ENCODE peak calls at places on chromosomes 11 and 22, in nine cellular contexts. S, M, J, B, N, C, F, Y and L are unnamed samples.

GRCh38 chr11:78037056-78037455 is 14.0 kb upstream of the KCTD14 start:
- DNase-seq in S (no peak), M (no peak), J (no peak), B (no peak), N (no peak), C (no peak), F (peak), Y (peak), L (no peak)

GRCh38 chr22:47129902-47130301 is 367.5 kb downstream of the TBC1D22A start:
- DNase-seq in S (no peak), M (peak), J (no peak), B (no peak), N (no peak), C (no peak), F (peak), Y (peak), L (no peak)

GRCh38 chr22:36816635-36817428 is at the start of gene PVALB:
- DNase-seq in S (peak), M (no peak), J (no peak), B (peak), N (no peak), C (peak), F (no peak), Y (no peak), L (no peak)

GRCh38 chr11:61011950-61012830 is 40.7 kb downstream of the CD6 start:
- DNase-seq in S (peak), M (peak), J (no peak), B (no peak), N (no peak), C (no peak), F (no peak), Y (no peak), L (no peak)

GRCh38 chr11:82080160-82080559 is 653.5 kb downstream of the FAM181B start:
- DNase-seq in S (peak), M (no peak), J (no peak), B (no peak), N (no peak), C (no peak), F (no peak), Y (no peak), L (no peak)

GRCh38 chr11:64028398-64029115 is 7.2 kb upstream of the FLRT1 start:
- DNase-seq in S (no peak), M (no peak), J (no peak), B (no peak), N (no peak), C (no peak), F (no peak), Y (no peak), L (no peak)

GRCh38 chr22:47092896-47093311 is 330.5 kb downstream of the TBC1D22A start:
- DNase-seq in S (peak), M (no peak), J (no peak), B (no peak), N (no peak), C (no peak), F (no peak), Y (no peak), L (no peak)

GRCh38 chr22:32539631-32540449 is 65.2 kb downstream of the FBXO7 start:
- DNase-seq in S (no peak), M (no peak), J (no peak), B (no peak), N (no peak), C (no peak), F (peak), Y (no peak), L (peak)

GRCh38 chr11:620201-620600 is 4.5 kb upstream of the IRF7 start:
- DNase-seq in S (no peak), M (peak), J (no peak), B (no peak), N (no peak), C (no peak), F (no peak), Y (no peak), L (no peak)

GRCh38 chr11:20256925-20257324 is 96.7 kb upstream of the DBX1 start:
- DNase-seq in S (no peak), M (no peak), J (no peak), B (no peak), N (no peak), C (no peak), F (no peak), Y (no peak), L (no peak)

GRCh38 chr11:30960387-30960992 is 374.3 kb upstream of the MPPED2 start:
- DNase-seq in S (peak), M (no peak), J (no peak), B (no peak), N (no peak), C (no peak), F (no peak), Y (no peak), L (no peak)

GRCh38 chr11:62566247-62566646 is 7.4 kb downstream of the EEF1G start:
- DNase-seq in S (no peak), M (peak), J (no peak), B (no peak), N (no peak), C (no peak), F (no peak), Y (no peak), L (no peak)

GRCh38 chr11:31060880-31061279 is 308.7 kb downstream of the DCDC1 start:
- DNase-seq in S (peak), M (no peak), J (no peak), B (no peak), N (no peak), C (no peak), F (no peak), Y (no peak), L (no peak)

GRCh38 chr22:27074016-27074415 is 416.6 kb downstream of the MIAT start:
- DNase-seq in S (no peak), M (no peak), J (no peak), B (no peak), N (no peak), C (no peak), F (no peak), Y (no peak), L (no peak)

GRCh38 chr11:65685981-65686380 is 23.3 kb upstream of the RELA start:
- DNase-seq in S (no peak), M (no peak), J (no peak), B (no peak), N (no peak), C (no peak), F (no peak), Y (no peak), L (peak)

GRCh38 chr22:32622004-32622761 is 147.6 kb downstream of the FBXO7 start:
- DNase-seq in S (peak), M (peak), J (peak), B (no peak), N (peak), C (peak), F (peak), Y (no peak), L (peak)

GRCh38 chr11:11349870-11350325 is 3.2 kb downstream of the CSNK2A3 start:
- DNase-seq in S (peak), M (no peak), J (peak), B (peak), N (no peak), C (no peak), F (no peak), Y (no peak), L (no peak)

GRCh38 chr11:61080526-61080925 is 21.8 kb upstream of the CD5 start:
- DNase-seq in S (no peak), M (no peak), J (no peak), B (no peak), N (no peak), C (no peak), F (no peak), Y (no peak), L (no peak)

GRCh38 chr11:38824573-38824972 is 2226.5 kb upstream of the RAG2 start:
- DNase-seq in S (peak), M (no peak), J (no peak), B (no peak), N (no peak), C (no peak), F (no peak), Y (no peak), L (no peak)

GRCh38 chr11:105609341-105609781 is 512 bp upstream of the GRIA4 start:
- DNase-seq in S (peak), M (peak), J (no peak), B (no peak), N (no peak), C (no peak), F (no peak), Y (no peak), L (no peak)

GRCh38 chr11:33737362-33737821 is 1.2 kb upstream of the CD59 start:
- DNase-seq in S (no peak), M (no peak), J (no peak), B (no peak), N (no peak), C (no peak), F (no peak), Y (no peak), L (no peak)

GRCh38 chr22:36069368-36069767 is 40.7 kb upstream of the RBFOX2 start:
- DNase-seq in S (no peak), M (no peak), J (no peak), B (no peak), N (no peak), C (no peak), F (no peak), Y (no peak), L (no peak)

GRCh38 chr22:47084226-47084625 is 321.8 kb downstream of the TBC1D22A start:
- DNase-seq in S (no peak), M (no peak), J (no peak), B (no peak), N (no peak), C (no peak), F (no peak), Y (no peak), L (no peak)

GRCh38 chr11:68911731-68912130 is 8.0 kb downstream of the IGHMBP2 start:
- DNase-seq in S (no peak), M (no peak), J (no peak), B (no peak), N (no peak), C (no peak), F (no peak), Y (no peak), L (peak)

GRCh38 chr11:125950696-125951645 is 5.1 kb downstream of the VSIG10L2 start:
- DNase-seq in S (peak), M (peak), J (no peak), B (no peak), N (peak), C (peak), F (peak), Y (no peak), L (peak)

GRCh38 chr11:10058356-10058755 is 235.7 kb downstream of the SBF2 start:
- DNase-seq in S (peak), M (no peak), J (no peak), B (no peak), N (no peak), C (no peak), F (no peak), Y (no peak), L (no peak)

GRCh38 chr11:63015521-63016215 is at the start of gene SLC22A8:
- DNase-seq in S (no peak), M (no peak), J (no peak), B (no peak), N (no peak), C (no peak), F (no peak), Y (no peak), L (peak)

GRCh38 chr22:45958971-45959370 is 18.0 kb downstream of the WNT7B start:
- DNase-seq in S (no peak), M (no peak), J (no peak), B (no peak), N (no peak), C (no peak), F (no peak), Y (no peak), L (no peak)

GRCh38 chr11:118918686-118919280 is 6.9 kb downstream of the BCL9L start:
- DNase-seq in S (peak), M (no peak), J (no peak), B (peak), N (no peak), C (no peak), F (peak), Y (no peak), L (peak)

GRCh38 chr22:44582016-44582415 is 84.0 kb upstream of the RTL6 start:
- DNase-seq in S (no peak), M (peak), J (no peak), B (peak), N (no peak), C (peak), F (no peak), Y (no peak), L (peak)

GRCh38 chr11:120539681-120540369 is 28.3 kb downstream of the GRIK4 start:
- DNase-seq in S (peak), M (no peak), J (no peak), B (no peak), N (no peak), C (no peak), F (no peak), Y (no peak), L (no peak)

GRCh38 chr22:39597236-39597869 is 26.8 kb downstream of the CACNA1I start:
- DNase-seq in S (no peak), M (no peak), J (no peak), B (no peak), N (no peak), C (no peak), F (no peak), Y (no peak), L (no peak)

GRCh38 chr11:46252373-46252914 is 25.0 kb upstream of the CREB3L1 start:
- DNase-seq in S (no peak), M (no peak), J (no peak), B (no peak), N (no peak), C (no peak), F (no peak), Y (peak), L (no peak)

GRCh38 chr11:46256540-46257001 is 20.9 kb upstream of the CREB3L1 start:
- DNase-seq in S (no peak), M (no peak), J (no peak), B (no peak), N (no peak), C (no peak), F (no peak), Y (no peak), L (no peak)

GRCh38 chr11:46253258-46254134 is 24.0 kb upstream of the CREB3L1 start:
- DNase-seq in S (no peak), M (no peak), J (no peak), B (no peak), N (no peak), C (no peak), F (no peak), Y (no peak), L (no peak)

GRCh38 chr11:46251954-46252353 is 25.5 kb upstream of the CREB3L1 start:
- DNase-seq in S (no peak), M (no peak), J (no peak), B (no peak), N (no peak), C (no peak), F (no peak), Y (no peak), L (no peak)

DNA sequence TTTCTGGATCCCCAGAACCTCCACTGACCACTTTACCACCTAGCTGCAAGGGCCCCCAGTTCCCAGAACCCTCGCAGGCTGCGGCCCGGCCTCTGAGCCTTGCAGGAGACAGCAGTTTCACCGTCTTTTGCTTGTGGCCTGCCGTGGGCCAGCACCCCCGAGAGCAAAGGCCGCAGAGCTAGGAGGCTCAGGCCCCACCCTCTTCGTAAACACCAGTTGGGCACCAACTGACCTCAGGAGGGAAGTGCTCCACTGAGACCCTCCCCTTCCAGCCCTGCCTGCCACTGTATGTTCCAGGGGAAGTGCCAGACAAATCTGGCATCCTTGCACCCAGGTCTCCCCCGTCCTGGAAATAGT is 23.3 kb upstream of the CREB3L1 start:
- DNase-seq in S (no peak), M (no peak), J (no peak), B (no peak), N (no peak), C (no peak), F (peak), Y (peak), L (no peak)
- TF ChIP-seq POLR2A in S (no peak), M (no peak), J (no peak), B (no peak), N (no peak), C (no peak), F (peak), Y (no peak), L (no peak)

GRCh38 chr11:5620606-5621521 is 3.9 kb upstream of the TRIM34 start:
- DNase-seq in S (peak), M (no peak), J (no peak), B (no peak), N (no peak), C (no peak), F (no peak), Y (no peak), L (no peak)
- H3K4me3 ChIP-seq in S (peak), M (no peak), J (no peak), B (no peak), N (no peak), C (no peak), F (no peak), Y (no peak), L (no peak)

GRCh38 chr11:110431212-110432073 is 1.7 kb downstream of the FDX1 start:
- DNase-seq in S (peak), M (no peak), J (no peak), B (no peak), N (no peak), C (no peak), F (no peak), Y (no peak), L (no peak)

GRCh38 chr11:110429614-110430266 is at the start of gene FDX1:
- DNase-seq in S (peak), M (peak), J (peak), B (peak), N (peak), C (peak), F (peak), Y (peak), L (peak)

GRCh38 chr11:110428956-110429613 is 663 bp upstream of the FDX1 start:
- DNase-seq in S (no peak), M (no peak), J (no peak), B (peak), N (no peak), C (no peak), F (no peak), Y (no peak), L (no peak)

GRCh38 chr11:110432713-110433392 is 3.1 kb downstream of the FDX1 start:
- DNase-seq in S (peak), M (no peak), J (no peak), B (no peak), N (no peak), C (no peak), F (no peak), Y (no peak), L (no peak)

DNA sequence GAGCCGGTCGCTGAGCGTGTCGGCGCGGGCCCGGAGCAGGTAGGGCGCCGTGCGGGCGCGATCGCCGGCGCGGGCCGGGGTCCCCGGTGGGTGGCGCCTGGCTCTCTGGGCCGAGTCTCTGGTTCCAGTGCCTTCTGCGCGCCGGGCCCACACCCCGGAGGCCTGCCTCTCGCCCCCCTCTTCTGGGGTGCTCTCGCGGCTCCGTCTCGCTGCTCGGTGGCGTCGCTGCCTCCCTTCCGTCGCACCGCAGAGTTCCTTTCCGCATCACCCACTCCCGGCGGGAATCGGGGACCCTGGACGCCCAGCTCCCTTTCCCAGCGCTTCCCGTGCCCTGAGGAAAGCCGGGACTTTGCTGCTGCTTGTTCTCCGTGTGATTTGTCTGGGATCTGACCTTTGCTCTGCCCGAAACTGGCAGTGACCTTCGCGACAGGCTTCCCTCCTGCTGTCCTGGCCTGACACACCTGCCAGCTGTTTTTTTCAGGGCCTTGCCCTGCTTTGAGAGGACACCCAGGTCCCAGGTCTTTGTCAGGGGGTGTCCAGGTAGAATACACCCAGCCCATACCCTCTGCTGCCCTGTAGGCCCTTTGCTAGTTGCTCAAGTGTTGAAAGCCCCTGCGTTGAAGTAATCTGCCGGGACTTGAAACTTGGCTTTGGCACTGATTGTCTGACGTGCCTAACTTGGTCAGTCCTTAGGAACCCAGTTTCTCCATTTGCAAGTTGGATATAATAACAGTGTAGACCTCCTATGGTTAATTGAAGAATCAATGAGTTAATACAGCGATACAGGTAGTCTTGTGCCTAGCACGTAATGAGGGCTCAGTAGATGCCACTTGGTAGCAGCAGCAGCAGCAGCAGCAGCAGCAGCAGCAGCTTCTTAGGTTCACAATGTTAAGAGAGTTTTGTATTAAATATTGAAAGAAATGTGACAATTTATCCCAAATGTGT is 791 bp downstream of the FDX1 start:
- DNase-seq in S (peak), M (no peak), J (no peak), B (no peak), N (peak), C (no peak), F (peak), Y (peak), L (peak)
- TF ChIP-seq POLR2A in S (no peak), M (no peak), J (no peak), B (no peak), N (no peak), C (no peak), F (peak), Y (no peak), L (no peak)

GRCh38 chr11:12677131-12677530 is 2.9 kb downstream of the TEAD1 start:
- DNase-seq in S (no peak), M (no peak), J (no peak), B (no peak), N (no peak), C (no peak), F (peak), Y (no peak), L (no peak)

GRCh38 chr11:12679471-12679870 is 5.2 kb downstream of the TEAD1 start:
- DNase-seq in S (no peak), M (no peak), J (no peak), B (no peak), N (no peak), C (no peak), F (no peak), Y (no peak), L (no peak)

GRCh38 chr11:12675951-12676711 is 1.9 kb downstream of the TEAD1 start:
- DNase-seq in S (peak), M (no peak), J (peak), B (no peak), N (no peak), C (no peak), F (no peak), Y (no peak), L (peak)

GRCh38 chr11:12678991-12679390 is 4.8 kb downstream of the TEAD1 start:
- DNase-seq in S (no peak), M (no peak), J (no peak), B (no peak), N (no peak), C (no peak), F (no peak), Y (no peak), L (no peak)

DNA sequence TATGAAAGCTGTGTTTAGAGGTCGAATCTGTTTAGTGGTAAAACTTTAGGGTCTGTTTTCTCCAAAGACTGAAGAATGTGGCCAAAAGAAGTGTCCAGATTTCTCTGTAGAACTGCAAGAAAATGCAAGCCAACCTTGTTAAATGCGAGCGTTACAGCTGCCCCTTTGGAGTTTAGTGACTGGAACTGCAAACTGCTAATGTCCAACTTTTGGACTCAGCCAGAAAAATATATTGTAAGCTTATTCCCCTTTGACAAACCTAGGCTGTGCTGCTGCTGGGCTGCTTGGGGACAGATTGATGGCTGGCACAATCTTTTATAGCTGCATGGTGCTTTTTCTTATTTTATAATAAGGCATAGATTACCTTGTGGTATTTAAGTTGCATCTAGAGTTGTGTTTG is 3.9 kb downstream of the TEAD1 start:
- DNase-seq in S (no peak), M (no peak), J (no peak), B (no peak), N (no peak), C (no peak), F (no peak), Y (no peak), L (no peak)
- H3K4me3 ChIP-seq in S (peak), M (no peak), J (peak), B (no peak), N (peak), C (no peak), F (no peak), Y (peak), L (peak)

GRCh38 chr11:108223449-108224149 is 732 bp downstream of the ATM start:
- DNase-seq in S (peak), M (no peak), J (no peak), B (no peak), N (no peak), C (no peak), F (no peak), Y (no peak), L (no peak)
- TF ChIP-seq POLR2A in S (no peak), M (no peak), J (no peak), B (no peak), N (no peak), C (no peak), F (no peak), Y (no peak), L (no peak)

GRCh38 chr11:73528420-73528819 is 69.5 kb downstream of the FAM168A start:
- DNase-seq in S (no peak), M (no peak), J (no peak), B (no peak), N (no peak), C (no peak), F (no peak), Y (no peak), L (no peak)
- H3K4me3 ChIP-seq in S (no peak), M (peak), J (peak), B (no peak), N (peak), C (no peak), F (peak), Y (peak), L (peak)